ENCODE peak calls at places on chromosomes 4 and X, in five cellular contexts. One of them, this sample, is unnamed.

GRCh38 chr4:139767168-139767567 is 101.5 kb downstream of the MGST2 start:
- DNase-seq in K562: no peak
- DNase-seq in PC-3: no peak
- DNase-seq in HCT116: no peak
- DNase-seq in hepatocyte: no peak
- DNase-seq in this sample: no peak

GRCh38 chr4:57369446-57369845 is 259.3 kb upstream of the IGFBP7 start:
- DNase-seq in K562: no peak
- DNase-seq in PC-3: no peak
- DNase-seq in HCT116: no peak
- DNase-seq in hepatocyte: no peak
- DNase-seq in this sample: no peak

GRCh38 chr4:33873791-33874190 is 2370.5 kb downstream of the ARAP2 start:
- DNase-seq in K562: no peak
- DNase-seq in PC-3: no peak
- DNase-seq in HCT116: no peak
- DNase-seq in hepatocyte: no peak
- DNase-seq in this sample: no peak

GRCh38 chr4:6342530-6343293 is 73.1 kb downstream of the WFS1 start:
- DNase-seq in K562: no peak
- DNase-seq in PC-3: no peak
- DNase-seq in HCT116: no peak
- DNase-seq in hepatocyte: no peak
- DNase-seq in this sample: no peak

GRCh38 chr4:43816107-43816506 is 632.5 kb downstream of the KCTD8 start:
- DNase-seq in K562: no peak
- DNase-seq in PC-3: no peak
- DNase-seq in HCT116: no peak
- DNase-seq in hepatocyte: no peak
- DNase-seq in this sample: no peak

GRCh38 chr4:24973471-24974251 is 57.1 kb downstream of the LGI2 start:
- DNase-seq in K562: no peak
- DNase-seq in PC-3: peak
- DNase-seq in HCT116: no peak
- DNase-seq in hepatocyte: peak
- DNase-seq in this sample: no peak

GRCh38 chr4:81495308-81495707 is 23.6 kb upstream of the RASGEF1B start:
- DNase-seq in K562: no peak
- DNase-seq in PC-3: no peak
- DNase-seq in HCT116: no peak
- DNase-seq in hepatocyte: no peak
- DNase-seq in this sample: no peak

GRCh38 chr4:85701881-85702321 is 227.0 kb downstream of the ARHGAP24 start:
- DNase-seq in K562: no peak
- DNase-seq in PC-3: no peak
- DNase-seq in HCT116: no peak
- DNase-seq in hepatocyte: no peak
- DNase-seq in this sample: no peak

GRCh38 chr4:122588453-122589238 is 32.2 kb downstream of the IL21 start:
- DNase-seq in K562: no peak
- DNase-seq in PC-3: peak
- DNase-seq in HCT116: no peak
- DNase-seq in hepatocyte: no peak
- DNase-seq in this sample: no peak

GRCh38 chrX:40531056-40531826 is 49.5 kb upstream of the ATP6AP2 start:
- DNase-seq in K562: no peak
- DNase-seq in PC-3: no peak
- DNase-seq in HCT116: no peak
- DNase-seq in hepatocyte: no peak
- DNase-seq in this sample: no peak

GRCh38 chr4:137180349-137180748 is 351.9 kb downstream of the PCDH18 start:
- DNase-seq in K562: no peak
- DNase-seq in PC-3: no peak
- DNase-seq in HCT116: peak
- DNase-seq in hepatocyte: no peak
- DNase-seq in this sample: no peak

GRCh38 chrX:102063445-102064074 is 61.9 kb upstream of the TCEAL2 start:
- DNase-seq in K562: peak
- DNase-seq in PC-3: no peak
- DNase-seq in HCT116: no peak
- DNase-seq in hepatocyte: no peak
- DNase-seq in this sample: no peak

GRCh38 chr4:143424276-143424675 is 87.6 kb downstream of the GAB1 start:
- DNase-seq in K562: no peak
- DNase-seq in PC-3: no peak
- DNase-seq in HCT116: no peak
- DNase-seq in hepatocyte: no peak
- DNase-seq in this sample: no peak

GRCh38 chrX:50081282-50081955 is 119.4 kb downstream of the AKAP4 start:
- DNase-seq in K562: no peak
- DNase-seq in PC-3: peak
- DNase-seq in HCT116: no peak
- DNase-seq in hepatocyte: peak
- DNase-seq in this sample: no peak

GRCh38 chr4:117773067-117773946 is 261.0 kb upstream of the NDST3 start:
- DNase-seq in K562: no peak
- DNase-seq in PC-3: peak
- DNase-seq in HCT116: no peak
- DNase-seq in hepatocyte: no peak
- DNase-seq in this sample: no peak

GRCh38 chr4:38600575-38600974 is 63.4 kb upstream of the KLF3 start:
- DNase-seq in K562: no peak
- DNase-seq in PC-3: no peak
- DNase-seq in HCT116: no peak
- DNase-seq in hepatocyte: no peak
- DNase-seq in this sample: no peak

GRCh38 chrX:40176256-40176978 is 78.7 kb upstream of the BCOR start:
- DNase-seq in K562: peak
- DNase-seq in PC-3: peak
- DNase-seq in HCT116: no peak
- DNase-seq in hepatocyte: peak
- DNase-seq in this sample: peak

GRCh38 chr4:94397635-94398034 is 54.1 kb upstream of the PDLIM5 start:
- DNase-seq in K562: no peak
- DNase-seq in PC-3: no peak
- DNase-seq in HCT116: no peak
- DNase-seq in hepatocyte: no peak
- DNase-seq in this sample: no peak

GRCh38 chrX:134727363-134727762 is 69.1 kb upstream of the PLAC1 start:
- DNase-seq in K562: no peak
- DNase-seq in PC-3: peak
- DNase-seq in HCT116: no peak
- DNase-seq in hepatocyte: no peak
- DNase-seq in this sample: no peak

GRCh38 chrX:101483705-101484104 is 1.6 kb upstream of the ARMCX4 start:
- DNase-seq in K562: peak
- DNase-seq in PC-3: no peak
- DNase-seq in HCT116: no peak
- DNase-seq in hepatocyte: no peak
- DNase-seq in this sample: no peak

GRCh38 chr4:125010776-125011503 is 298.4 kb upstream of the ANKRD50 start:
- DNase-seq in K562: no peak
- DNase-seq in PC-3: no peak
- DNase-seq in HCT116: no peak
- DNase-seq in hepatocyte: no peak
- DNase-seq in this sample: no peak

GRCh38 chr4:84952004-84952403 is 14.5 kb downstream of the WDFY3 start:
- DNase-seq in K562: no peak
- DNase-seq in PC-3: peak
- DNase-seq in HCT116: peak
- DNase-seq in hepatocyte: peak
- DNase-seq in this sample: no peak

GRCh38 chr4:135777386-135777785 is 1575.8 kb upstream of the PABPC4L start:
- DNase-seq in K562: no peak
- DNase-seq in PC-3: no peak
- DNase-seq in HCT116: no peak
- DNase-seq in hepatocyte: no peak
- DNase-seq in this sample: no peak

GRCh38 chr4:74038161-74039064 is at the start of gene CXCL3:
- DNase-seq in K562: peak
- DNase-seq in PC-3: peak
- DNase-seq in HCT116: no peak
- DNase-seq in hepatocyte: peak
- DNase-seq in this sample: peak

GRCh38 chrX:16828126-16828908 is 41.8 kb downstream of the RBBP7 start:
- DNase-seq in K562: no peak
- DNase-seq in PC-3: no peak
- DNase-seq in HCT116: no peak
- DNase-seq in hepatocyte: peak
- DNase-seq in this sample: no peak

GRCh38 chrX:10016516-10017132 is 49.5 kb downstream of the CLDN34 start:
- DNase-seq in K562: no peak
- DNase-seq in PC-3: peak
- DNase-seq in HCT116: no peak
- DNase-seq in hepatocyte: no peak
- DNase-seq in this sample: no peak

GRCh38 chr4:184845367-184846011 is 19.7 kb upstream of the ACSL1 start:
- DNase-seq in K562: no peak
- DNase-seq in PC-3: peak
- DNase-seq in HCT116: no peak
- DNase-seq in hepatocyte: peak
- DNase-seq in this sample: no peak

GRCh38 chrX:38804481-38805293 is 3.4 kb downstream of the MID1IP1 start:
- DNase-seq in K562: peak
- DNase-seq in PC-3: peak
- DNase-seq in HCT116: no peak
- DNase-seq in hepatocyte: peak
- DNase-seq in this sample: peak

GRCh38 chr4:148330161-148330560 is 112.1 kb downstream of the NR3C2 start:
- DNase-seq in K562: no peak
- DNase-seq in PC-3: no peak
- DNase-seq in HCT116: no peak
- DNase-seq in hepatocyte: no peak
- DNase-seq in this sample: no peak

GRCh38 chr4:78787392-78788004 is 11.3 kb downstream of the BMP2K start:
- DNase-seq in K562: no peak
- DNase-seq in PC-3: no peak
- DNase-seq in HCT116: no peak
- DNase-seq in hepatocyte: no peak
- DNase-seq in this sample: no peak

GRCh38 chr4:2570551-2571222 is 34.2 kb downstream of the FAM193A start:
- DNase-seq in K562: no peak
- DNase-seq in PC-3: no peak
- DNase-seq in HCT116: no peak
- DNase-seq in hepatocyte: no peak
- DNase-seq in this sample: peak

DNA sequence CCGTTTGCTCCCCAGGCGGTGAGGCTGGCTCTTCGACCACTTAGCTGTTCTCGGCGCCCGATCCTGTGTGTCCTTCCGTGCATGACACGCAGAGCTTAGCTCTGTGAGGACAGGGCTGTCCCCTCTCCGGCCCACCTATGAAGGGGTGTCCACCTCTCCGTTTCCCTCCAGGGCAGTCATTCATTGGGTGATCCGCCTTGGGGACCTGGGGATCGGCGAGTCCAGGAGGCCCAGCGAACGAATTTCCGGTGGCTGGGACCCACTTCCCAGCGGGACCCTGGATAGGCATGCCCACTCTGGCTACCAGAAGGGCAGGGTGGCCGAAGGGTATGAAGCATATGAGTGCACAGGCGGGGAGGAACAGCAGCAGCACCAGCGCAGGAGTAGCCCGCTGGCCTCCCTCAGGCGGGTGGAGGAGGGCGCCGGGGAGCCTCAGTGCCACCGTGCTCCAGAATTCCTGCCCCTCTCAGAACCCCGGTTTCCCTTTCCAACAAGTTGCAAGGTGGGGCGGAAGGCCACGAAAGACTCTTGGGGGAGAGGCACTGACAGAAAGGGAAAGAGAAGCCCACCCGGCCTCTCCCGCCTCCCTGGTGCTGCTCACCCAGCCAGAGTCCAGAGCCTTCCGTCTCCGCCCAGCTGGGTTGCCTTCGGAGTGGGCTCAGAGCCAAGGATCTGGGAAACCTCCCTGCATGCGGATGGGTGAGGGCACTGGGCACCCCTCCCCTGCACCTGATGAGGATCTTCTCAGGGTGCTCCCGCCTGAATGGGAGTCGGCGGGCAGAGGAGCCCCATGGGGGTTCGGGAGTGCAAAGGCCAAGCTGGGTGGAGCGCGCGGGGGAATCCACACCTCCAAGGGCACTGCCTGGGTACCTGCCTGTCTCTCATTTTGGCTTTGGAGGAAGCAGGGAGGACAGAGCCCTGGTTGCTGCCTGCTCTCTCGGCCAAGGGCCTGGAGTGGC is 8.6 kb downstream of the HMX1 start:
- DNase-seq in K562: no peak
- DNase-seq in PC-3: no peak
- DNase-seq in HCT116: no peak
- DNase-seq in hepatocyte: no peak
- DNase-seq in this sample: no peak
- TF ChIP-seq EZH2 in K562: no peak
- TF ChIP-seq EZH2 in PC-3: no peak
- TF ChIP-seq EZH2 in HCT116: no peak
- TF ChIP-seq EZH2 in hepatocyte: peak
- TF ChIP-seq EZH2 in this sample: no peak

DNA sequence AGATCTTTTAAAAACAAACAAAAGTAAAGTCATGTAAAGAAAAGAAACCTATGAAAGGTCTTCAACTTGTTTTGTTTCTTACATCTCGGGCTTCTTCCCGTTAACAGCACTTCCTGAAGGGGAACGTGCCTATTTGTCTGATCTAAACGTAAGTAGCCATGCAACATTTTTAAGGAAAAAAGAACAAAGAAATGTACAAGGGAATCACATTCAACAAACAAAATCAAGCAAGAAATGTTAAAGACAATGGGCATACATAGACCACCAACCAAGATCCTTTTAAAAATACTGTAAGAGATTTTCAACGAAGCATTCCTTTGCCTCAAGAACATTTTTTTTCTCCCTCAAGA is 111.9 kb upstream of the TTC29 start:
- DNase-seq in K562: no peak
- DNase-seq in PC-3: peak
- DNase-seq in HCT116: no peak
- DNase-seq in hepatocyte: no peak
- DNase-seq in this sample: no peak
- H3K27ac ChIP-seq in K562: no peak
- H3K27ac ChIP-seq in PC-3: no peak
- H3K27ac ChIP-seq in HCT116: no peak
- H3K27ac ChIP-seq in hepatocyte: peak
- H3K27ac ChIP-seq in this sample: no peak

DNA sequence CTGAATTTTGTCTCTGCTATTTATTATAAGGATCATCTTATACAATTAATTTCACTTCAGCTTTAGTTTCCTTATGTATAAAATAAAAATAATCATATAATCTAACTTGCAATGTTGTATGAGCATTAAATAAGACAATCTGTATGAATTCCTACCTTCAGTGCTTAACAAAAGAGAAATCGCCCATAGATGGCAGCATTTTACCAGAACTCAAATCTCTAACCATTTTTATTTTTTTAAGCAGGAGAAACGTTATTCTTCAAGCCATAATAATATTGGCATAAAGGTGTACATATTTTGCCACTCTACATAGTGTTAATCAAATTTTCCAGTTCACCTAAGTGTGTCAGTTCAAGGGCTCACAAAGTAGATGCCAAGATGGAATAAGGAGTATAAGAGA is 78.8 kb downstream of the TMEM47 start:
- DNase-seq in K562: peak
- DNase-seq in PC-3: peak
- DNase-seq in HCT116: no peak
- DNase-seq in hepatocyte: peak
- DNase-seq in this sample: no peak
- TF ChIP-seq CTCF in K562: no peak
- TF ChIP-seq CTCF in PC-3: peak
- TF ChIP-seq CTCF in HCT116: no peak
- TF ChIP-seq CTCF in hepatocyte: peak
- TF ChIP-seq CTCF in this sample: no peak

GRCh38 chrX:19785647-19786046 is 101.8 kb downstream of the SH3KBP1 start:
- DNase-seq in K562: no peak
- DNase-seq in PC-3: no peak
- DNase-seq in HCT116: no peak
- DNase-seq in hepatocyte: no peak
- DNase-seq in this sample: no peak
- TF ChIP-seq EZH2 in K562: no peak
- TF ChIP-seq EZH2 in PC-3: no peak
- TF ChIP-seq EZH2 in HCT116: no peak
- TF ChIP-seq EZH2 in hepatocyte: no peak
- TF ChIP-seq EZH2 in this sample: no peak

This sample was measured in DND-41.